ENCODE peak calls at places on chromosomes 1 and 21, in six cellular contexts. S, K, F, R, V and L are unnamed samples.

GRCh38 chr1:3009021-3009420 is 12.2 kb upstream of the ACTRT2 start:
- DNase-seq in S (no peak), K (no peak), F (no peak), R (no peak), V (no peak), L (no peak)

GRCh38 chr1:23804183-23804582 is 3.6 kb upstream of the GALE start:
- DNase-seq in S (no peak), K (no peak), F (no peak), R (no peak), V (no peak), L (peak; percentile 18)

GRCh38 chr21:40143822-40144525 is 276.7 kb downstream of the PCP4 start:
- DNase-seq in S (peak; percentile 67), K (no peak), F (peak; percentile 33), R (peak; percentile 62), V (peak; percentile 9), L (peak; percentile 84)

GRCh38 chr1:57312869-57313268 is 111.0 kb downstream of the DAB1 start:
- DNase-seq in S (no peak), K (no peak), F (no peak), R (no peak), V (no peak), L (no peak)

GRCh38 chr1:59125154-59125553 is 171.7 kb upstream of the FGGY start:
- DNase-seq in S (no peak), K (no peak), F (no peak), R (no peak), V (no peak), L (no peak)

GRCh38 chr1:197182716-197183115 is 36.2 kb upstream of the ASPM start:
- DNase-seq in S (no peak), K (no peak), F (no peak), R (no peak), V (no peak), L (no peak)

GRCh38 chr21:45542242-45542666 is at the start of gene SLC19A1:
- DNase-seq in S (peak; percentile 71), K (peak; percentile 98), F (no peak), R (peak; percentile 28), V (no peak), L (peak; percentile 82)

GRCh38 chr1:39170731-39171375 is 33.6 kb upstream of the MACF1 start:
- DNase-seq in S (no peak), K (no peak), F (no peak), R (no peak), V (no peak), L (no peak)

GRCh38 chr1:90133133-90133532 is 138.2 kb downstream of the ZNF326 start:
- DNase-seq in S (peak; percentile 76), K (no peak), F (peak; percentile 52), R (peak; percentile 49), V (peak; percentile 11), L (peak; percentile 73)

GRCh38 chr1:200374569-200375312 is 35.1 kb downstream of the ZNF281 start:
- DNase-seq in S (no peak), K (no peak), F (peak; percentile 62), R (no peak), V (no peak), L (no peak)

GRCh38 chr1:235941852-235942624 is 75.3 kb upstream of the LYST start:
- DNase-seq in S (no peak), K (no peak), F (no peak), R (peak; percentile 68), V (no peak), L (no peak)

GRCh38 chr1:214632091-214632490 is 29.1 kb downstream of the CENPF start:
- DNase-seq in S (peak; percentile 2), K (no peak), F (no peak), R (no peak), V (no peak), L (no peak)

GRCh38 chr1:25036117-25036546 is 106.1 kb upstream of the RUNX3 start:
- DNase-seq in S (no peak), K (no peak), F (no peak), R (no peak), V (no peak), L (no peak)

GRCh38 chr1:168408531-168409242 is 128.0 kb downstream of the TBX19 start:
- DNase-seq in S (peak; percentile 12), K (no peak), F (peak; percentile 88), R (no peak), V (peak; percentile 5), L (peak; percentile 15)

GRCh38 chr1:182446033-182446669 is 3.8 kb upstream of the RGSL1 start:
- DNase-seq in S (peak; percentile 62), K (no peak), F (peak; percentile 45), R (peak; percentile 64), V (peak; percentile 34), L (peak; percentile 88)

GRCh38 chr1:89466307-89466925 is 58.2 kb upstream of the LRRC8B start:
- DNase-seq in S (no peak), K (no peak), F (peak; percentile 71), R (peak; percentile 79), V (no peak), L (peak; percentile 89)

GRCh38 chr1:211713231-211713630 is 37.8 kb upstream of the NEK2 start:
- DNase-seq in S (no peak), K (no peak), F (no peak), R (no peak), V (no peak), L (no peak)

GRCh38 chr21:22728091-22728490 is 1729.9 kb downstream of the NCAM2 start:
- DNase-seq in S (no peak), K (no peak), F (no peak), R (no peak), V (no peak), L (peak; percentile 41)

GRCh38 chr1:230516890-230517289 is 90.8 kb upstream of the PGBD5 start:
- DNase-seq in S (no peak), K (no peak), F (no peak), R (no peak), V (no peak), L (no peak)

GRCh38 chr21:28615276-28615675 is 377.4 kb downstream of the LTN1 start:
- DNase-seq in S (no peak), K (no peak), F (no peak), R (no peak), V (peak; percentile 79), L (no peak)

GRCh38 chr1:47991698-47992097 is 5.5 kb downstream of the TRABD2B start:
- DNase-seq in S (no peak), K (no peak), F (no peak), R (no peak), V (no peak), L (no peak)

GRCh38 chr1:30140566-30140965 is 582.8 kb downstream of the MATN1 start:
- DNase-seq in S (no peak), K (no peak), F (no peak), R (no peak), V (no peak), L (no peak)

GRCh38 chr1:91803847-91804545 is 82.0 kb downstream of the TGFBR3 start:
- DNase-seq in S (peak; percentile 56), K (peak; percentile 41), F (peak; percentile 74), R (peak; percentile 63), V (no peak), L (peak; percentile 77)

GRCh38 chr1:246907472-246907871 is 24.3 kb downstream of the AHCTF1 start:
- DNase-seq in S (peak; percentile 63), K (no peak), F (peak; percentile 33), R (peak; percentile 53), V (peak; percentile 46), L (peak; percentile 87)

GRCh38 chr1:7470904-7471638 is 300.0 kb upstream of the VAMP3 start:
- DNase-seq in S (peak; percentile 52), K (no peak), F (peak; percentile 97), R (no peak), V (peak; percentile 98), L (no peak)

GRCh38 chr1:7379445-7379971 is 391.6 kb upstream of the VAMP3 start:
- DNase-seq in S (no peak), K (no peak), F (peak; percentile 84), R (no peak), V (peak; percentile 62), L (no peak)